ENCODE peak calls at places on chromosome 18, in nine cellular contexts. One of them, this sample, is unnamed. For H3K4me1 and H3K27me3, the result is how much of the 10 kb centered on the place peaks cover.

GRCh38 chr18:36372902-36373301 is 75.4 kb downstream of the FHOD3 start:
- DNase-seq in CD8-positive, alpha-beta T cell: no peak
- DNase-seq in sigmoid colon: no peak
- DNase-seq in CD4-positive, alpha-beta memory T cell: no peak
- DNase-seq in adipocyte: no peak
- DNase-seq in spleen: no peak
- DNase-seq in H9: no peak
- DNase-seq in right lobe of liver: no peak
- DNase-seq in GM23248: peak
- DNase-seq in this sample: no peak

GRCh38 chr18:9417081-9417841 is 58.1 kb upstream of the RALBP1 start:
- DNase-seq in CD8-positive, alpha-beta T cell: no peak
- DNase-seq in sigmoid colon: peak
- DNase-seq in CD4-positive, alpha-beta memory T cell: no peak
- DNase-seq in adipocyte: peak
- DNase-seq in spleen: no peak
- DNase-seq in H9: no peak
- DNase-seq in right lobe of liver: no peak
- DNase-seq in GM23248: peak
- DNase-seq in this sample: peak

GRCh38 chr18:67514465-67514864 is 2.1 kb downstream of the DSEL start:
- DNase-seq in CD8-positive, alpha-beta T cell: no peak
- DNase-seq in sigmoid colon: no peak
- DNase-seq in CD4-positive, alpha-beta memory T cell: no peak
- DNase-seq in adipocyte: peak
- DNase-seq in spleen: no peak
- DNase-seq in H9: no peak
- DNase-seq in right lobe of liver: no peak
- DNase-seq in GM23248: no peak
- DNase-seq in this sample: no peak

GRCh38 chr18:23618862-23619387 is 32.6 kb upstream of the NPC1 start:
- DNase-seq in CD8-positive, alpha-beta T cell: no peak
- DNase-seq in sigmoid colon: peak
- DNase-seq in CD4-positive, alpha-beta memory T cell: no peak
- DNase-seq in adipocyte: no peak
- DNase-seq in spleen: peak
- DNase-seq in H9: peak
- DNase-seq in right lobe of liver: peak
- DNase-seq in GM23248: no peak
- DNase-seq in this sample: no peak

GRCh38 chr18:8980496-8981402 is 121.8 kb upstream of the NDUFV2 start:
- DNase-seq in CD8-positive, alpha-beta T cell: no peak
- DNase-seq in sigmoid colon: no peak
- DNase-seq in CD4-positive, alpha-beta memory T cell: no peak
- DNase-seq in adipocyte: no peak
- DNase-seq in spleen: no peak
- DNase-seq in H9: no peak
- DNase-seq in right lobe of liver: no peak
- DNase-seq in GM23248: no peak
- DNase-seq in this sample: no peak

GRCh38 chr18:79208882-79209281 is 139.7 kb downstream of the ATP9B start:
- DNase-seq in CD8-positive, alpha-beta T cell: no peak
- DNase-seq in sigmoid colon: no peak
- DNase-seq in CD4-positive, alpha-beta memory T cell: no peak
- DNase-seq in adipocyte: no peak
- DNase-seq in spleen: no peak
- DNase-seq in H9: no peak
- DNase-seq in right lobe of liver: no peak
- DNase-seq in GM23248: no peak
- DNase-seq in this sample: no peak

GRCh38 chr18:79582978-79583377 is 96.6 kb upstream of the CTDP1 start:
- DNase-seq in CD8-positive, alpha-beta T cell: no peak
- DNase-seq in sigmoid colon: peak
- DNase-seq in CD4-positive, alpha-beta memory T cell: no peak
- DNase-seq in adipocyte: no peak
- DNase-seq in spleen: no peak
- DNase-seq in H9: no peak
- DNase-seq in right lobe of liver: peak
- DNase-seq in GM23248: no peak
- DNase-seq in this sample: no peak

GRCh38 chr18:35283923-35284794 is 5.9 kb downstream of the ZSCAN30 start:
- DNase-seq in CD8-positive, alpha-beta T cell: no peak
- DNase-seq in sigmoid colon: no peak
- DNase-seq in CD4-positive, alpha-beta memory T cell: no peak
- DNase-seq in adipocyte: no peak
- DNase-seq in spleen: no peak
- DNase-seq in H9: no peak
- DNase-seq in right lobe of liver: no peak
- DNase-seq in GM23248: no peak
- DNase-seq in this sample: no peak

GRCh38 chr18:68796936-68797690 is 767 bp upstream of the CCDC102B start:
- DNase-seq in CD8-positive, alpha-beta T cell: no peak
- DNase-seq in sigmoid colon: no peak
- DNase-seq in CD4-positive, alpha-beta memory T cell: no peak
- DNase-seq in adipocyte: peak
- DNase-seq in spleen: no peak
- DNase-seq in H9: no peak
- DNase-seq in right lobe of liver: no peak
- DNase-seq in GM23248: peak
- DNase-seq in this sample: no peak

GRCh38 chr18:44946529-44947113 is 265.9 kb downstream of the SETBP1 start:
- DNase-seq in CD8-positive, alpha-beta T cell: no peak
- DNase-seq in sigmoid colon: no peak
- DNase-seq in CD4-positive, alpha-beta memory T cell: no peak
- DNase-seq in adipocyte: no peak
- DNase-seq in spleen: no peak
- DNase-seq in H9: no peak
- DNase-seq in right lobe of liver: no peak
- DNase-seq in GM23248: no peak
- DNase-seq in this sample: no peak

GRCh38 chr18:50203801-50204604 is 9.1 kb upstream of the MYO5B start:
- DNase-seq in CD8-positive, alpha-beta T cell: no peak
- DNase-seq in sigmoid colon: no peak
- DNase-seq in CD4-positive, alpha-beta memory T cell: no peak
- DNase-seq in adipocyte: peak
- DNase-seq in spleen: no peak
- DNase-seq in H9: peak
- DNase-seq in right lobe of liver: peak
- DNase-seq in GM23248: peak
- DNase-seq in this sample: peak

GRCh38 chr18:11324956-11325873 is 175.8 kb upstream of the PIEZO2 start:
- DNase-seq in CD8-positive, alpha-beta T cell: no peak
- DNase-seq in sigmoid colon: no peak
- DNase-seq in CD4-positive, alpha-beta memory T cell: no peak
- DNase-seq in adipocyte: peak
- DNase-seq in spleen: no peak
- DNase-seq in H9: no peak
- DNase-seq in right lobe of liver: no peak
- DNase-seq in GM23248: peak
- DNase-seq in this sample: no peak

GRCh38 chr18:8548186-8548585 is 61.1 kb upstream of the RAB12 start:
- DNase-seq in CD8-positive, alpha-beta T cell: no peak
- DNase-seq in sigmoid colon: no peak
- DNase-seq in CD4-positive, alpha-beta memory T cell: no peak
- DNase-seq in adipocyte: peak
- DNase-seq in spleen: no peak
- DNase-seq in H9: no peak
- DNase-seq in right lobe of liver: no peak
- DNase-seq in GM23248: peak
- DNase-seq in this sample: no peak

GRCh38 chr18:25237571-25238267 is 114.2 kb downstream of the ZNF521 start:
- DNase-seq in CD8-positive, alpha-beta T cell: no peak
- DNase-seq in sigmoid colon: no peak
- DNase-seq in CD4-positive, alpha-beta memory T cell: no peak
- DNase-seq in adipocyte: peak
- DNase-seq in spleen: no peak
- DNase-seq in H9: no peak
- DNase-seq in right lobe of liver: no peak
- DNase-seq in GM23248: peak
- DNase-seq in this sample: no peak

GRCh38 chr18:62784966-62785413 is 69.6 kb downstream of the PHLPP1 start:
- DNase-seq in CD8-positive, alpha-beta T cell: no peak
- DNase-seq in sigmoid colon: peak
- DNase-seq in CD4-positive, alpha-beta memory T cell: no peak
- DNase-seq in adipocyte: peak
- DNase-seq in spleen: no peak
- DNase-seq in H9: no peak
- DNase-seq in right lobe of liver: no peak
- DNase-seq in GM23248: peak
- DNase-seq in this sample: no peak

GRCh38 chr18:62781262-62781661 is 65.9 kb downstream of the PHLPP1 start:
- DNase-seq in CD8-positive, alpha-beta T cell: no peak
- DNase-seq in sigmoid colon: no peak
- DNase-seq in CD4-positive, alpha-beta memory T cell: no peak
- DNase-seq in adipocyte: no peak
- DNase-seq in spleen: no peak
- DNase-seq in H9: no peak
- DNase-seq in right lobe of liver: peak
- DNase-seq in GM23248: no peak
- DNase-seq in this sample: no peak

GRCh38 chr18:62786689-62787088 is 71.3 kb downstream of the PHLPP1 start:
- DNase-seq in CD8-positive, alpha-beta T cell: no peak
- DNase-seq in sigmoid colon: no peak
- DNase-seq in CD4-positive, alpha-beta memory T cell: no peak
- DNase-seq in adipocyte: no peak
- DNase-seq in spleen: no peak
- DNase-seq in H9: no peak
- DNase-seq in right lobe of liver: no peak
- DNase-seq in GM23248: no peak
- DNase-seq in this sample: no peak

GRCh38 chr18:62781893-62782292 is 66.6 kb downstream of the PHLPP1 start:
- DNase-seq in CD8-positive, alpha-beta T cell: no peak
- DNase-seq in sigmoid colon: peak
- DNase-seq in CD4-positive, alpha-beta memory T cell: no peak
- DNase-seq in adipocyte: peak
- DNase-seq in spleen: no peak
- DNase-seq in H9: no peak
- DNase-seq in right lobe of liver: peak
- DNase-seq in GM23248: peak
- DNase-seq in this sample: no peak

DNA sequence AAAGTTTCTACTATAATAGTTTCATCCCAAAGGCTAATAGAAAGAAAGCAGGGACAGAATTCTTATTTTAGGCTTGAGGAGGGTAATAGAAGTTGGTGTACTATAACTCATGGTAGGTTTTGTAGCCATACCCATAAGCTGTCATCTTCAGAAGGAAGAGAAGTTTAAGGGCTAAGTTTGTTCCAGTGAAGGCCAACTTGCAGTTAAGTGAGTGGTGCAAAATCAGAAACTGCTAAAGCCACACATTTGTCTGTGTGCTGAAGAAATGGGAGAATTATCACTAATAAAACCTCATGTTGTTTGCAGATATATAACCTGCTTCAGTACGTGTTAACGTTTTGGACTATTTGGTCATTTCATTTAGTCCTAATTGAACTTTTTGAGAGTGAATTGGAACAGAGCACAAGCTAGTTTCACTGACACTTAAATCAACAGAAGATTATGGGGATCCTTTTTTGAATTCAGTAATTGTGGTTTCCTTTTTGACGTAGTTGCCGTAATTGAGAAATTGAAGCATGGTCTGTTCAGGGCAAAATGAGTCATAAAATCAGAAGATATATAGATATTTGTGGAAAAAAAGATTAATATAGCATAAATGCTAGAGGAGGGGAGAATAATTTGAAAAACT is 69.1 kb downstream of the PHLPP1 start:
- DNase-seq in CD8-positive, alpha-beta T cell: no peak
- DNase-seq in sigmoid colon: no peak
- DNase-seq in CD4-positive, alpha-beta memory T cell: no peak
- DNase-seq in adipocyte: no peak
- DNase-seq in spleen: no peak
- DNase-seq in H9: no peak
- DNase-seq in right lobe of liver: no peak
- DNase-seq in GM23248: no peak
- DNase-seq in this sample: no peak
- H3K4me1 ChIP-seq in CD8-positive, alpha-beta T cell: under half
- H3K4me1 ChIP-seq in sigmoid colon: half or more
- H3K4me1 ChIP-seq in CD4-positive, alpha-beta memory T cell: under half
- H3K4me1 ChIP-seq in adipocyte: under half
- H3K4me1 ChIP-seq in spleen: under half
- H3K4me1 ChIP-seq in H9: under half
- H3K4me1 ChIP-seq in right lobe of liver: under half
- H3K4me1 ChIP-seq in GM23248: under half
- H3K4me1 ChIP-seq in this sample: under half

DNA sequence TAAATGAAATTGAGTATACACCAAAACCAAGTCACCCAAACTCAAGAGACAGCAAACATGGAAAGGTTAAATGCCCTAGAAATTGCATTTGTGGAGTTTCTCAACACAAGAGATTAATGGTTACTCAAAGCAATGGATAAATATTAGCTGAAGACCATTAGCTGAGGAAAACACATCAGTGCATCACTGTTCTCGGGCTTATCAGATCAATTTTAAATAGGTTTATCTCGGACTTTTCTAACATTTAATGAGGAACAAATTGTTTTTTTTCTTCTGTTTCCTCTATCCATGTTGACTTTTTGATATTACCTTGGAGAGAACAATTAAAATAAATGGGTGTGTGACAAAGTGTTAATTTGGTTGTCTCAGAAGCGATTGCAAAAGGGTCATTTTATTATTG is 105.4 kb upstream of the PIK3C3 start:
- DNase-seq in CD8-positive, alpha-beta T cell: no peak
- DNase-seq in sigmoid colon: no peak
- DNase-seq in CD4-positive, alpha-beta memory T cell: no peak
- DNase-seq in adipocyte: no peak
- DNase-seq in spleen: no peak
- DNase-seq in H9: no peak
- DNase-seq in right lobe of liver: no peak
- DNase-seq in GM23248: no peak
- DNase-seq in this sample: no peak
- H3K27me3 ChIP-seq in CD8-positive, alpha-beta T cell: under half
- H3K27me3 ChIP-seq in sigmoid colon: under half
- H3K27me3 ChIP-seq in CD4-positive, alpha-beta memory T cell: under half
- H3K27me3 ChIP-seq in adipocyte: under half
- H3K27me3 ChIP-seq in spleen: under half
- H3K27me3 ChIP-seq in H9: under half
- H3K27me3 ChIP-seq in right lobe of liver: under half
- H3K27me3 ChIP-seq in GM23248: under half
- H3K27me3 ChIP-seq in this sample: under half

DNA sequence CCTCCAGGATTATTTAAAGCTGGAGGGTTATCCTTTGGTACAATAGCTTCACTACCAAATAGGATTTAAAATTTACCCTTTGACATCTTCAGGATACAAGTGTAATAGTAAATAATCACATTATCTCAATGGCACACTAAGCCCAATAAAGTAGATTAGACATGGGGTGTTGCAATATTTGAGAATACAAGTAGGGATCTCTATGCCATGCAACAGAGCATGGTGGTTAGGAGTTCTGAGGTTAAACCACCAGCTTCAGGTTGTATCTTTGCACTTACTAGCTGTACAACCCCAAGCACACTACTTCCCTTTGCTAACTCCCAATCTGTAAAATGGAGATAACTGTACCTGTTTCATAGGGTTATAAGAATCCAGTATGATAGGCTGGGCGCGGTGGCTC is 6.2 kb downstream of the MBD2 start:
- DNase-seq in CD8-positive, alpha-beta T cell: no peak
- DNase-seq in sigmoid colon: no peak
- DNase-seq in CD4-positive, alpha-beta memory T cell: no peak
- DNase-seq in adipocyte: no peak
- DNase-seq in spleen: no peak
- DNase-seq in H9: no peak
- DNase-seq in right lobe of liver: no peak
- DNase-seq in GM23248: no peak
- DNase-seq in this sample: no peak
- H3K4me1 ChIP-seq in CD8-positive, alpha-beta T cell: under half
- H3K4me1 ChIP-seq in sigmoid colon: half or more
- H3K4me1 ChIP-seq in CD4-positive, alpha-beta memory T cell: half or more
- H3K4me1 ChIP-seq in adipocyte: under half
- H3K4me1 ChIP-seq in spleen: half or more
- H3K4me1 ChIP-seq in H9: under half
- H3K4me1 ChIP-seq in right lobe of liver: under half
- H3K4me1 ChIP-seq in GM23248: under half
- H3K4me1 ChIP-seq in this sample: under half

GRCh38 chr18:5625076-5625475 is 81.3 kb upstream of the EPB41L3 start:
- DNase-seq in CD8-positive, alpha-beta T cell: no peak
- DNase-seq in sigmoid colon: no peak
- DNase-seq in CD4-positive, alpha-beta memory T cell: no peak
- DNase-seq in adipocyte: no peak
- DNase-seq in spleen: no peak
- DNase-seq in H9: peak
- DNase-seq in right lobe of liver: no peak
- DNase-seq in GM23248: no peak
- DNase-seq in this sample: no peak
- H3K27me3 ChIP-seq in CD8-positive, alpha-beta T cell: under half
- H3K27me3 ChIP-seq in sigmoid colon: under half
- H3K27me3 ChIP-seq in CD4-positive, alpha-beta memory T cell: under half
- H3K27me3 ChIP-seq in adipocyte: under half
- H3K27me3 ChIP-seq in spleen: half or more
- H3K27me3 ChIP-seq in H9: under half
- H3K27me3 ChIP-seq in right lobe of liver: under half
- H3K27me3 ChIP-seq in GM23248: under half
- H3K27me3 ChIP-seq in this sample: half or more

This sample was measured in stomach.